ENCODE peak calls at places on chromosomes 1 and 21, in five cellular contexts. One of them, this sample, is unnamed.

GRCh38 chr1:248787430-248787829 is 31.9 kb upstream of the LYPD8 start:
- DNase-seq in upper lobe of left lung: no peak
- DNase-seq in esophagus muscularis mucosa: no peak
- DNase-seq in A549: no peak
- DNase-seq in ovary: no peak
- DNase-seq in this sample: no peak

GRCh38 chr1:50959303-50959912 is 659 bp downstream of the FAF1 start:
- DNase-seq in upper lobe of left lung: peak; percentile 26
- DNase-seq in esophagus muscularis mucosa: no peak
- DNase-seq in A549: no peak
- DNase-seq in ovary: peak; percentile 28
- DNase-seq in this sample: peak; percentile 12

GRCh38 chr21:33070921-33071877 is 1.3 kb downstream of the OLIG1 start:
- DNase-seq in upper lobe of left lung: no peak
- DNase-seq in esophagus muscularis mucosa: no peak
- DNase-seq in A549: no peak
- DNase-seq in ovary: no peak
- DNase-seq in this sample: no peak

GRCh38 chr1:111571987-111572386 is 47.6 kb upstream of the RAP1A start:
- DNase-seq in upper lobe of left lung: no peak
- DNase-seq in esophagus muscularis mucosa: peak; percentile 91
- DNase-seq in A549: no peak
- DNase-seq in ovary: no peak
- DNase-seq in this sample: no peak

GRCh38 chr1:18852501-18852900 is 7.0 kb downstream of the TAS1R2 start:
- DNase-seq in upper lobe of left lung: peak; percentile 34
- DNase-seq in esophagus muscularis mucosa: no peak
- DNase-seq in A549: no peak
- DNase-seq in ovary: no peak
- DNase-seq in this sample: no peak

GRCh38 chr1:53377438-53377841 is 49.6 kb upstream of the LRP8 start:
- DNase-seq in upper lobe of left lung: peak; percentile 21
- DNase-seq in esophagus muscularis mucosa: no peak
- DNase-seq in A549: no peak
- DNase-seq in ovary: no peak
- DNase-seq in this sample: no peak

GRCh38 chr1:94246692-94247145 is 9.3 kb upstream of the ARHGAP29 start:
- DNase-seq in upper lobe of left lung: no peak
- DNase-seq in esophagus muscularis mucosa: no peak
- DNase-seq in A549: no peak
- DNase-seq in ovary: no peak
- DNase-seq in this sample: no peak

GRCh38 chr1:97489834-97490233 is 431.0 kb downstream of the DPYD start:
- DNase-seq in upper lobe of left lung: no peak
- DNase-seq in esophagus muscularis mucosa: no peak
- DNase-seq in A549: peak; percentile 1
- DNase-seq in ovary: no peak
- DNase-seq in this sample: no peak

GRCh38 chr1:150973826-150974579 is 632 bp downstream of the CERS2 start:
- DNase-seq in upper lobe of left lung: peak; percentile 62
- DNase-seq in esophagus muscularis mucosa: no peak
- DNase-seq in A549: no peak
- DNase-seq in ovary: peak; percentile 48
- DNase-seq in this sample: no peak

GRCh38 chr21:42515708-42516502 is 2.3 kb downstream of the SLC37A1 start:
- DNase-seq in upper lobe of left lung: peak; percentile 90
- DNase-seq in esophagus muscularis mucosa: no peak
- DNase-seq in A549: no peak
- DNase-seq in ovary: no peak
- DNase-seq in this sample: no peak

GRCh38 chr1:92411511-92411910 is 75.2 kb downstream of the GFI1 start:
- DNase-seq in upper lobe of left lung: no peak
- DNase-seq in esophagus muscularis mucosa: peak; percentile 4
- DNase-seq in A549: no peak
- DNase-seq in ovary: no peak
- DNase-seq in this sample: no peak

GRCh38 chr1:158188618-158189017 is 7.9 kb downstream of the CD1D start:
- DNase-seq in upper lobe of left lung: no peak
- DNase-seq in esophagus muscularis mucosa: no peak
- DNase-seq in A549: no peak
- DNase-seq in ovary: no peak
- DNase-seq in this sample: no peak
- TF ChIP-seq EP300 in upper lobe of left lung: no peak
- TF ChIP-seq EP300 in esophagus muscularis mucosa: no peak
- TF ChIP-seq EP300 in A549: no peak
- TF ChIP-seq EP300 in ovary: no peak
- TF ChIP-seq EP300 in this sample: no peak

GRCh38 chr1:7093297-7093696 is 308.0 kb downstream of the CAMTA1 start:
- DNase-seq in upper lobe of left lung: no peak
- DNase-seq in esophagus muscularis mucosa: no peak
- DNase-seq in A549: no peak
- DNase-seq in ovary: no peak
- DNase-seq in this sample: no peak
- H3K27ac ChIP-seq in upper lobe of left lung: no peak overlapping the region
- H3K27ac ChIP-seq in esophagus muscularis mucosa: no peak overlapping the region
- H3K27ac ChIP-seq in A549: no peak overlapping the region
- H3K27ac ChIP-seq in ovary: no peak overlapping the region
- H3K27ac ChIP-seq in this sample: no peak overlapping the region

DNA sequence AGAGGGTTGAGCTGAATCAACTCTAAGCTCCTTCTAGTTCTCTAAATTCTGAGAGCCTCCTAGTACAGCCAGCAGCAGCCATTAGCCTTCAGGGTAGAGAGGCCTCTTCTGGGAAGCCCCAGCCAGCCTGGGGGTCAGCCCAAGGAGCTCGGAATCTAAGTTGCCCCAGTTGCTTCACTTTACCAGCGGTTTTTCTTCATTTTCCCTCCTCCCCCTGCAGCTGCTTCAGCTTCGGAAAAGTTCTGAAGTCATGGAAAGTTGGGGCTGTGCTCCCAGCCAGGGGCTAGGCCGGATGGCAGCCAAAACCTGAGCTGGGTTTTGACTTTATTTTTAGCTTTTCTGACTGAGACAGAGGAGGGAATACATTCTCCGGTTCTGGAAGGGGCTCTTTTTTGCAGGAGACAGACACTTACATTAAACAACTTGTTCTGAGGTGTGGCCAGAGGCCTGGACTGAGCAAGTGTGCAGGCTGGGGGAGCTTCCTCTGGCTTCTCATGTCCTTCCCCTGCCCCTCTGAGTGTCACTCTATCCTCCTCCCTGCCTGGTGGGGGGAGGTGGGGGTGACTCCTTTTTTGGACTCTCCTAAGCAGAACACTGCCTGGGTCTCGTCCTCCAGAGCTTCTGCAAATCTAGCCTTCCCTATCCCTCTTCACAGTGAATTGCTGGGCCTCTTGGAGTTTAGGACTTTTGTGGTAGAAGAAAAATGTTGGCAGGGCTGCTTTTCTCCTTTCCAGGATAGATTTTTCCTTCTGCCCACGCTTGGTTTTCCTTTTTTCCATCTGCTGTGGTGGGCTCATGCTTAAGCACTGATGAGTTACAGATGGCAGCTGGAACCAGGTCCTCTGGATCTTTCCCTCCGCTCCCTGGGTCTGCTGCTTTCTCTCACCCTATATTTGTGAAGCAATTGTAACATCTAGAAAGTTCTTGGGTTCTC is 14.5 kb downstream of the LMNA start:
- DNase-seq in upper lobe of left lung: no peak
- DNase-seq in esophagus muscularis mucosa: no peak
- DNase-seq in A549: no peak
- DNase-seq in ovary: peak; percentile 80
- DNase-seq in this sample: no peak
- TF ChIP-seq POLR2A in upper lobe of left lung: no peak
- TF ChIP-seq POLR2A in esophagus muscularis mucosa: no peak
- TF ChIP-seq POLR2A in A549: no peak
- TF ChIP-seq POLR2A in ovary: no peak
- TF ChIP-seq POLR2A in this sample: no peak

GRCh38 chr1:224879404-224879803 is 50.1 kb upstream of the DNAH14 start:
- DNase-seq in upper lobe of left lung: no peak
- DNase-seq in esophagus muscularis mucosa: no peak
- DNase-seq in A549: no peak
- DNase-seq in ovary: no peak
- DNase-seq in this sample: no peak
- TF ChIP-seq EP300 in upper lobe of left lung: no peak
- TF ChIP-seq EP300 in esophagus muscularis mucosa: no peak
- TF ChIP-seq EP300 in A549: no peak
- TF ChIP-seq EP300 in ovary: no peak
- TF ChIP-seq EP300 in this sample: no peak

GRCh38 chr1:171655215-171656116 is 3.0 kb upstream of the MYOC start:
- DNase-seq in upper lobe of left lung: peak; percentile 32
- DNase-seq in esophagus muscularis mucosa: peak; percentile 93
- DNase-seq in A549: peak; percentile 18
- DNase-seq in ovary: peak; percentile 68
- DNase-seq in this sample: peak; percentile 51

GRCh38 chr1:171652234-171652822 is at the start of gene MYOC:
- DNase-seq in upper lobe of left lung: no peak
- DNase-seq in esophagus muscularis mucosa: no peak
- DNase-seq in A549: no peak
- DNase-seq in ovary: no peak
- DNase-seq in this sample: no peak

GRCh38 chr1:171654705-171655214 is 2.3 kb upstream of the MYOC start:
- DNase-seq in upper lobe of left lung: no peak
- DNase-seq in esophagus muscularis mucosa: no peak
- DNase-seq in A549: no peak
- DNase-seq in ovary: no peak
- DNase-seq in this sample: no peak

DNA sequence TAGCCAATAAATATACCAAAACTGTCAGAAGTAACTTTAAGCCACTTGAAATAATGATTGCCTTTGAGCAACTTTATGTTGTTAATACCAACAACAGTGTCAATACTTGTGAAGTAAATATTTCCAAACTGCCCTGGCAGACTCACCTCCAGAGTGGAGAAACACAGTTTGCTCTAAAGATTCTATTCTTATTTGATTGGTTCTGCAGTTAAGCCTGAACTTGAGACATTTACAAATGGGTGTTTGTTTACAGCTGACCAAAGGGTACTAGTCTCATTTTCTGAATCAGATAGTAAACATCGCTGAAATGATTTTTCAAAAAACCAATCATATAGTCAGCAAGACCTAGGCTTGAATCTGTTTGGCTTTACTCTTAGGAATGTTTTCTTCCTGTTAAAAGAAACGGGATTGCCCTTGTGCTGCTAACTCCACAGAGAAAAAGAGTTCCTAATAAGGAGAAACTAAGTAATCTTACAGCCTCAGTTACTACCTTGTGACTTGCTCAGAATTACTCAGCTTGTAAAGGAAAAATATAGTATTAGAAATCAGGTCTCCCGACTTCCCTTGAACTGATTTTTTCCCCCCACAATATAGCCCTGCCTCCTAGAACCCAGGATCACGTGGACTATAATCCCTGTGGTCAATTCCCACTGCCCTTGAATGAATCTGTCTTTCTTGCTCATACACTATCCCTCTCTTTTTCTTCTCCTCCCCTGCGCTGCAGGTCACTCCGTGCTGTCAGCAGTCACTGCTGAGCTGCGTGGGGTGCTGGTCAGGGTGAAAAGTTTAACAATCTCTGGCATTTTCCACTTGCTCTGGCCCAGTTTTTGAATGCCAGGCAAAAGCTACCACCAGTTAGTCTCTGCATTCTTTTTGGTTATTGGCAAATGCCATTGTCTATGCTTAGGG is 1.6 kb upstream of the MYOC start:
- DNase-seq in upper lobe of left lung: no peak
- DNase-seq in esophagus muscularis mucosa: no peak
- DNase-seq in A549: no peak
- DNase-seq in ovary: peak; percentile 24
- DNase-seq in this sample: no peak
- H3K27ac ChIP-seq in upper lobe of left lung: peak overlapping the region; percentile 68
- H3K27ac ChIP-seq in esophagus muscularis mucosa: peak overlapping the region; percentile 84
- H3K27ac ChIP-seq in A549: no peak overlapping the region
- H3K27ac ChIP-seq in ovary: peak overlapping the region; percentile 74
- H3K27ac ChIP-seq in this sample: peak overlapping the region; percentile 56

This sample was measured in tibial nerve.